ENCODE peak calls at places on chromosomes 7 and 10, in seven cellular contexts. One of them, this sample, is unnamed.

GRCh38 chr10:95408931-95409873 is 118.4 kb upstream of the PDLIM1 start:
- DNase-seq in cardiac muscle cell: no peak
- DNase-seq in iPS DF 6.9: no peak
- DNase-seq in HCT116: no peak
- DNase-seq in CD4-positive, alpha-beta memory T cell: no peak
- DNase-seq in A549: no peak
- DNase-seq in right lobe of liver: no peak
- DNase-seq in this sample: no peak

GRCh38 chr7:17275749-17276671 is 22.4 kb upstream of the AHR start:
- DNase-seq in cardiac muscle cell: peak; percentile 93
- DNase-seq in iPS DF 6.9: no peak
- DNase-seq in HCT116: no peak
- DNase-seq in CD4-positive, alpha-beta memory T cell: no peak
- DNase-seq in A549: peak; percentile 77
- DNase-seq in right lobe of liver: no peak
- DNase-seq in this sample: no peak

GRCh38 chr10:80552151-80552646 is 14.5 kb downstream of the SH2D4B start:
- DNase-seq in cardiac muscle cell: peak; percentile 6
- DNase-seq in iPS DF 6.9: no peak
- DNase-seq in HCT116: no peak
- DNase-seq in CD4-positive, alpha-beta memory T cell: no peak
- DNase-seq in A549: no peak
- DNase-seq in right lobe of liver: peak; percentile 81
- DNase-seq in this sample: peak; percentile 66

GRCh38 chr10:86446424-86446823 is 75.2 kb downstream of the WAPL start:
- DNase-seq in cardiac muscle cell: peak; percentile 3
- DNase-seq in iPS DF 6.9: no peak
- DNase-seq in HCT116: no peak
- DNase-seq in CD4-positive, alpha-beta memory T cell: no peak
- DNase-seq in A549: no peak
- DNase-seq in right lobe of liver: no peak
- DNase-seq in this sample: no peak

GRCh38 chr7:80790877-80791276 is 128.0 kb downstream of the SEMA3C start:
- DNase-seq in cardiac muscle cell: peak; percentile 32
- DNase-seq in iPS DF 6.9: no peak
- DNase-seq in HCT116: no peak
- DNase-seq in CD4-positive, alpha-beta memory T cell: no peak
- DNase-seq in A549: no peak
- DNase-seq in right lobe of liver: no peak
- DNase-seq in this sample: no peak

GRCh38 chr7:69204936-69205335 is 393.3 kb upstream of the AUTS2 start:
- DNase-seq in cardiac muscle cell: peak; percentile 7
- DNase-seq in iPS DF 6.9: no peak
- DNase-seq in HCT116: no peak
- DNase-seq in CD4-positive, alpha-beta memory T cell: no peak
- DNase-seq in A549: no peak
- DNase-seq in right lobe of liver: no peak
- DNase-seq in this sample: no peak

GRCh38 chr7:391411-391951 is 101.5 kb downstream of the FOXL3 start:
- DNase-seq in cardiac muscle cell: no peak
- DNase-seq in iPS DF 6.9: no peak
- DNase-seq in HCT116: no peak
- DNase-seq in CD4-positive, alpha-beta memory T cell: no peak
- DNase-seq in A549: no peak
- DNase-seq in right lobe of liver: peak; percentile 29
- DNase-seq in this sample: no peak

GRCh38 chr7:55130079-55130476 is 111.3 kb downstream of the EGFR start:
- DNase-seq in cardiac muscle cell: peak; percentile 68
- DNase-seq in iPS DF 6.9: no peak
- DNase-seq in HCT116: no peak
- DNase-seq in CD4-positive, alpha-beta memory T cell: no peak
- DNase-seq in A549: peak; percentile 36
- DNase-seq in right lobe of liver: no peak
- DNase-seq in this sample: no peak

GRCh38 chr7:4174016-4174415 is 508.1 kb upstream of the FOXK1 start:
- DNase-seq in cardiac muscle cell: no peak
- DNase-seq in iPS DF 6.9: no peak
- DNase-seq in HCT116: no peak
- DNase-seq in CD4-positive, alpha-beta memory T cell: no peak
- DNase-seq in A549: no peak
- DNase-seq in right lobe of liver: no peak
- DNase-seq in this sample: no peak

GRCh38 chr7:23106491-23106800 is 861 bp downstream of the KLHL7 start:
- DNase-seq in cardiac muscle cell: no peak
- DNase-seq in iPS DF 6.9: no peak
- DNase-seq in HCT116: no peak
- DNase-seq in CD4-positive, alpha-beta memory T cell: no peak
- DNase-seq in A549: no peak
- DNase-seq in right lobe of liver: peak; percentile 48
- DNase-seq in this sample: peak; percentile 38

GRCh38 chr10:5945203-5945534 is 32.2 kb downstream of the IL15RA start:
- DNase-seq in cardiac muscle cell: no peak
- DNase-seq in iPS DF 6.9: no peak
- DNase-seq in HCT116: no peak
- DNase-seq in CD4-positive, alpha-beta memory T cell: no peak
- DNase-seq in A549: no peak
- DNase-seq in right lobe of liver: no peak
- DNase-seq in this sample: no peak

GRCh38 chr7:101390901-101391301 is 28.2 kb downstream of the COL26A1 start:
- DNase-seq in cardiac muscle cell: peak; percentile 64
- DNase-seq in iPS DF 6.9: no peak
- DNase-seq in HCT116: no peak
- DNase-seq in CD4-positive, alpha-beta memory T cell: peak; percentile 15
- DNase-seq in A549: no peak
- DNase-seq in right lobe of liver: peak; percentile 82
- DNase-seq in this sample: peak; percentile 23

GRCh38 chr10:47034511-47035051 is 123.4 kb downstream of the PTPN20 start:
- DNase-seq in cardiac muscle cell: no peak
- DNase-seq in iPS DF 6.9: no peak
- DNase-seq in HCT116: no peak
- DNase-seq in CD4-positive, alpha-beta memory T cell: no peak
- DNase-seq in A549: no peak
- DNase-seq in right lobe of liver: peak; percentile 21
- DNase-seq in this sample: no peak

GRCh38 chr7:131039836-131040235 is 287.8 kb upstream of the MKLN1 start:
- DNase-seq in cardiac muscle cell: no peak
- DNase-seq in iPS DF 6.9: no peak
- DNase-seq in HCT116: no peak
- DNase-seq in CD4-positive, alpha-beta memory T cell: no peak
- DNase-seq in A549: no peak
- DNase-seq in right lobe of liver: no peak
- DNase-seq in this sample: no peak

GRCh38 chr7:157402911-157403534 is 66.2 kb downstream of the DNAJB6 start:
- DNase-seq in cardiac muscle cell: no peak
- DNase-seq in iPS DF 6.9: no peak
- DNase-seq in HCT116: no peak
- DNase-seq in CD4-positive, alpha-beta memory T cell: no peak
- DNase-seq in A549: no peak
- DNase-seq in right lobe of liver: no peak
- DNase-seq in this sample: no peak

GRCh38 chr7:2510909-2511768 is 8.4 kb upstream of the LFNG start:
- DNase-seq in cardiac muscle cell: no peak
- DNase-seq in iPS DF 6.9: no peak
- DNase-seq in HCT116: no peak
- DNase-seq in CD4-positive, alpha-beta memory T cell: peak; percentile 73
- DNase-seq in A549: no peak
- DNase-seq in right lobe of liver: no peak
- DNase-seq in this sample: peak; percentile 61

GRCh38 chr7:50356212-50356944 is 51.9 kb downstream of the IKZF1 start:
- DNase-seq in cardiac muscle cell: no peak
- DNase-seq in iPS DF 6.9: no peak
- DNase-seq in HCT116: no peak
- DNase-seq in CD4-positive, alpha-beta memory T cell: no peak
- DNase-seq in A549: no peak
- DNase-seq in right lobe of liver: no peak
- DNase-seq in this sample: no peak

GRCh38 chr7:111262293-111263116 is 171.6 kb downstream of the LRRN3 start:
- DNase-seq in cardiac muscle cell: no peak
- DNase-seq in iPS DF 6.9: no peak
- DNase-seq in HCT116: no peak
- DNase-seq in CD4-positive, alpha-beta memory T cell: no peak
- DNase-seq in A549: peak; percentile 23
- DNase-seq in right lobe of liver: no peak
- DNase-seq in this sample: no peak

GRCh38 chr7:131111081-131111576 is 216.5 kb upstream of the MKLN1 start:
- DNase-seq in cardiac muscle cell: peak; percentile 91
- DNase-seq in iPS DF 6.9: no peak
- DNase-seq in HCT116: no peak
- DNase-seq in CD4-positive, alpha-beta memory T cell: peak; percentile 56
- DNase-seq in A549: peak; percentile 90
- DNase-seq in right lobe of liver: no peak
- DNase-seq in this sample: peak; percentile 15

GRCh38 chr7:127885222-127885772 is 145.9 kb downstream of the LRRC4 start:
- DNase-seq in cardiac muscle cell: no peak
- DNase-seq in iPS DF 6.9: no peak
- DNase-seq in HCT116: no peak
- DNase-seq in CD4-positive, alpha-beta memory T cell: no peak
- DNase-seq in A549: no peak
- DNase-seq in right lobe of liver: no peak
- DNase-seq in this sample: no peak

GRCh38 chr7:110531186-110531585 is 559.7 kb upstream of the LRRN3 start:
- DNase-seq in cardiac muscle cell: no peak
- DNase-seq in iPS DF 6.9: no peak
- DNase-seq in HCT116: no peak
- DNase-seq in CD4-positive, alpha-beta memory T cell: no peak
- DNase-seq in A549: no peak
- DNase-seq in right lobe of liver: no peak
- DNase-seq in this sample: no peak

GRCh38 chr10:112026438-112026837 is 157.1 kb downstream of the GPAM start:
- DNase-seq in cardiac muscle cell: no peak
- DNase-seq in iPS DF 6.9: peak; percentile 9
- DNase-seq in HCT116: peak; percentile 26
- DNase-seq in CD4-positive, alpha-beta memory T cell: no peak
- DNase-seq in A549: no peak
- DNase-seq in right lobe of liver: no peak
- DNase-seq in this sample: no peak

GRCh38 chr7:46301677-46302076 is 380.6 kb upstream of the IGFBP3 start:
- DNase-seq in cardiac muscle cell: peak; percentile 33
- DNase-seq in iPS DF 6.9: no peak
- DNase-seq in HCT116: no peak
- DNase-seq in CD4-positive, alpha-beta memory T cell: no peak
- DNase-seq in A549: no peak
- DNase-seq in right lobe of liver: no peak
- DNase-seq in this sample: no peak

GRCh38 chr10:77391605-77392235 is 245.9 kb downstream of the KCNMA1 start:
- DNase-seq in cardiac muscle cell: peak; percentile 88
- DNase-seq in iPS DF 6.9: peak; percentile 82
- DNase-seq in HCT116: peak; percentile 74
- DNase-seq in CD4-positive, alpha-beta memory T cell: no peak
- DNase-seq in A549: peak; percentile 84
- DNase-seq in right lobe of liver: peak; percentile 75
- DNase-seq in this sample: peak; percentile 83

GRCh38 chr10:121394586-121394985 is 203.7 kb downstream of the FGFR2 start:
- DNase-seq in cardiac muscle cell: no peak
- DNase-seq in iPS DF 6.9: no peak
- DNase-seq in HCT116: no peak
- DNase-seq in CD4-positive, alpha-beta memory T cell: no peak
- DNase-seq in A549: no peak
- DNase-seq in right lobe of liver: no peak
- DNase-seq in this sample: no peak

GRCh38 chr7:36215017-36215621 is 62.1 kb downstream of the EEPD1 start:
- DNase-seq in cardiac muscle cell: no peak
- DNase-seq in iPS DF 6.9: no peak
- DNase-seq in HCT116: no peak
- DNase-seq in CD4-positive, alpha-beta memory T cell: no peak
- DNase-seq in A549: no peak
- DNase-seq in right lobe of liver: no peak
- DNase-seq in this sample: no peak

GRCh38 chr7:105639677-105640493 is 58.6 kb upstream of the EFCAB10 start:
- DNase-seq in cardiac muscle cell: no peak
- DNase-seq in iPS DF 6.9: no peak
- DNase-seq in HCT116: no peak
- DNase-seq in CD4-positive, alpha-beta memory T cell: no peak
- DNase-seq in A549: no peak
- DNase-seq in right lobe of liver: no peak
- DNase-seq in this sample: no peak

DNA sequence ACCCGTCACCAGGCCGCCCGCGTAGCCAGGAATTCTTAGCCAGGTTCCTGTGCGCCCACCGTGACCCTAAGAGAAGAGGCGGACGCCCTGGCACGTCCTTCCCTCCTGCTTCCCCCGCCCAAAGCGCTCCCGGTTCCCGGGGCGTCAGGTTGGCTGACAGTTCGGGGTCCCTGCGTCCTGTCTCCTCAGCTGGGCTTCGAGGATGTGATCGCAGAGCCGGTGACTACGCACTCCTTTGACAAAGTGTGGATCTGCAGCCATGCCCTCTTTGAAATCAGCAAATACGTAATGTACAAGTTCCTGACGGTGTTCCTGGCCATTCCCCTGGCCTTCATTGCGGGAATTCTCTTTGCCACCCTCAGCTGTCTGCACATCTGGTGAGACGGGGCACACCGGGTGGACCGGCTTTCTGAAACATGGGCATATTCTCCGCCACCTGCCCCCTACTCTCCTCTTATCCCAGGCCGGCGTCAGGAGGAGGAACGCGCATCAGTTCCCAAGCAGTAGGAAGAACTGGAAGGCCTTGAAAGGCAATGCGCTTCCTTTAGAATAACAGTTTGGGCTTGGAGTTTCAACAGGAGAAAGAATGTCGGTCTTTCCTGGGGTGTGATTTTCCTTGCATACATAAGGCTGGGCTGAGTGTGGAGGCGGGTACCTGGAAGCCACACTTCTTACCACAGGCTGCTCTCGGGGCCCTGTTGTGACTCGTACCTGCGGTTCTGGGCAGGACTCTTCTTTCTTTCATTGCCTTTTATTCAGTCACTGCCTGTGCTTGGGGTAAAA is 724 bp downstream of the CAV2 start:
- DNase-seq in cardiac muscle cell: peak; percentile 57
- DNase-seq in iPS DF 6.9: no peak
- DNase-seq in HCT116: no peak
- DNase-seq in CD4-positive, alpha-beta memory T cell: peak; percentile 26
- DNase-seq in A549: peak; percentile 63
- DNase-seq in right lobe of liver: peak; percentile 52
- DNase-seq in this sample: peak; percentile 26
- H3K27ac ChIP-seq in cardiac muscle cell: no peak overlapping the region
- H3K27ac ChIP-seq in iPS DF 6.9: no peak overlapping the region
- H3K27ac ChIP-seq in HCT116: peak overlapping the region; percentile 98
- H3K27ac ChIP-seq in CD4-positive, alpha-beta memory T cell: no peak overlapping the region
- H3K27ac ChIP-seq in A549: peak overlapping the region; percentile 88
- H3K27ac ChIP-seq in right lobe of liver: peak overlapping the region; percentile 72
- H3K27ac ChIP-seq in this sample: peak overlapping the region; percentile 90

GRCh38 chr7:142308326-142308725 is 50.5 kb upstream of the PRSS58 start:
- DNase-seq in cardiac muscle cell: no peak
- DNase-seq in iPS DF 6.9: no peak
- DNase-seq in HCT116: no peak
- DNase-seq in CD4-positive, alpha-beta memory T cell: no peak
- DNase-seq in A549: no peak
- DNase-seq in right lobe of liver: no peak
- DNase-seq in this sample: no peak
- H3K27ac ChIP-seq in cardiac muscle cell: no peak overlapping the region
- H3K27ac ChIP-seq in iPS DF 6.9: no peak overlapping the region
- H3K27ac ChIP-seq in HCT116: no peak overlapping the region
- H3K27ac ChIP-seq in CD4-positive, alpha-beta memory T cell: no peak overlapping the region
- H3K27ac ChIP-seq in A549: no peak overlapping the region
- H3K27ac ChIP-seq in right lobe of liver: no peak overlapping the region
- H3K27ac ChIP-seq in this sample: no peak overlapping the region

GRCh38 chr7:6436385-6436685 is 11.4 kb downstream of the DAGLB start:
- DNase-seq in cardiac muscle cell: no peak
- DNase-seq in iPS DF 6.9: no peak
- DNase-seq in HCT116: no peak
- DNase-seq in CD4-positive, alpha-beta memory T cell: no peak
- DNase-seq in A549: no peak
- DNase-seq in right lobe of liver: no peak
- DNase-seq in this sample: no peak
- H3K27ac ChIP-seq in cardiac muscle cell: peak overlapping the region; percentile 28
- H3K27ac ChIP-seq in iPS DF 6.9: no peak overlapping the region
- H3K27ac ChIP-seq in HCT116: peak overlapping the region; percentile 66
- H3K27ac ChIP-seq in CD4-positive, alpha-beta memory T cell: peak overlapping the region; percentile 33
- H3K27ac ChIP-seq in A549: no peak overlapping the region
- H3K27ac ChIP-seq in right lobe of liver: peak overlapping the region; percentile 38
- H3K27ac ChIP-seq in this sample: peak overlapping the region; percentile 68

GRCh38 chr10:31942435-31942834 is 13.8 kb upstream of the ARHGAP12 start:
- DNase-seq in cardiac muscle cell: no peak
- DNase-seq in iPS DF 6.9: no peak
- DNase-seq in HCT116: no peak
- DNase-seq in CD4-positive, alpha-beta memory T cell: no peak
- DNase-seq in A549: no peak
- DNase-seq in right lobe of liver: no peak
- DNase-seq in this sample: no peak
- H3K27ac ChIP-seq in cardiac muscle cell: no peak overlapping the region
- H3K27ac ChIP-seq in iPS DF 6.9: no peak overlapping the region
- H3K27ac ChIP-seq in HCT116: peak overlapping the region; percentile 95
- H3K27ac ChIP-seq in CD4-positive, alpha-beta memory T cell: no peak overlapping the region
- H3K27ac ChIP-seq in A549: peak overlapping the region; percentile 83
- H3K27ac ChIP-seq in right lobe of liver: peak overlapping the region; percentile 63
- H3K27ac ChIP-seq in this sample: no peak overlapping the region

This sample was measured in transverse colon.